ENCODE peak calls at places on chromosome 21, in five cellular contexts. B is kidney epithelial cell, C is astrocyte of the cerebellum, A is fibroblast of pulmonary artery, O is brain microvascular endothelial cell. P is an unnamed sample.

GRCh38 chr21:42704861-42705260 is 51.4 kb downstream of the PDE9A start:
- DNase-seq in O (no peak), C (no peak), B (no peak), A (no peak), P (no peak)

GRCh38 chr21:28089599-28090421 is 902.9 kb downstream of the LTN1 start:
- DNase-seq in A (no peak), O (no peak), C (no peak), B (no peak), P (no peak)

GRCh38 chr21:35491114-35491513 is 442.0 kb upstream of the RUNX1 start:
- DNase-seq in O (no peak), C (no peak), B (no peak), A (no peak), P (no peak)

GRCh38 chr21:46388206-46388880 is 64.4 kb downstream of the PCNT start:
- DNase-seq in O (no peak), A (no peak), C (no peak), B (no peak), P (no peak)

GRCh38 chr21:7916329-7917303 is 2604.8 kb upstream of the TPTE start:
- DNase-seq in B (no peak), O (no peak), A (no peak), C (no peak), P (no peak)

GRCh38 chr21:34674467-34674866 is 5.7 kb downstream of the CLIC6 start:
- DNase-seq in B (no peak), O (no peak), A (no peak), C (no peak), P (no peak)

GRCh38 chr21:45898781-45899180 is 82.8 kb upstream of the COL6A1 start:
- DNase-seq in O (no peak), B (no peak), C (no peak), A (no peak), P (no peak)

GRCh38 chr21:35206141-35207125 is 157.3 kb upstream of the RUNX1 start:
- DNase-seq in B (no peak), C (no peak), O (no peak), A (no peak), P (peak)

GRCh38 chr21:16633851-16634521 is 878.9 kb upstream of the CXADR start:
- DNase-seq in O (no peak), A (peak), C (no peak), B (no peak), P (no peak)

GRCh38 chr21:42460391-42461184 is 35.4 kb downstream of the RSPH1 start:
- DNase-seq in C (no peak), B (no peak), A (no peak), O (no peak), P (no peak)

GRCh38 chr21:45030637-45031218 is 43.7 kb upstream of the ADARB1 start:
- DNase-seq in C (no peak), A (no peak), O (no peak), B (no peak), P (no peak)

GRCh38 chr21:42026072-42026415 is 15.9 kb upstream of the ZBTB21 start:
- DNase-seq in B (no peak), O (no peak), C (no peak), A (no peak), P (no peak)

GRCh38 chr21:29499734-29500343 is 201.1 kb downstream of the BACH1 start:
- DNase-seq in A (peak), O (peak), B (no peak), C (no peak), P (no peak)

GRCh38 chr21:26177187-26177586 is 6.6 kb upstream of the APP start:
- DNase-seq in A (no peak), C (no peak), B (no peak), O (no peak), P (no peak)

GRCh38 chr21:26918318-26919065 is 48.4 kb downstream of the ADAMTS5 start:
- DNase-seq in O (peak), C (no peak), B (no peak), A (no peak), P (no peak)

GRCh38 chr21:31176080-31176551 is 137.8 kb upstream of the KRTAP19-8 start:
- DNase-seq in C (no peak), O (no peak), B (no peak), A (no peak), P (no peak)

GRCh38 chr21:25039461-25040380 is 567.6 kb downstream of the MRPL39 start:
- DNase-seq in C (peak), O (no peak), A (no peak), B (no peak), P (peak)

GRCh38 chr21:30676737-30677136 is 34.1 kb downstream of the KRTAP20-3 start:
- DNase-seq in O (no peak), B (no peak), A (no peak), C (no peak), P (no peak)

GRCh38 chr21:46040707-46041106 is 57.2 kb upstream of the COL6A2 start:
- DNase-seq in A (no peak), O (no peak), C (no peak), B (no peak), P (no peak)

GRCh38 chr21:42044871-42045495 is 26.1 kb upstream of the UMODL1 start:
- DNase-seq in C (no peak), A (no peak), O (no peak), B (no peak), P (no peak)

GRCh38 chr21:27519357-27519756 is 552.5 kb upstream of the ADAMTS5 start:
- DNase-seq in C (peak), B (no peak), A (peak), O (peak), P (no peak)

GRCh38 chr21:15005391-15005790 is 59.4 kb downstream of the NRIP1 start:
- DNase-seq in A (no peak), B (no peak), C (no peak), O (no peak), P (no peak)
- H3K4me3 ChIP-seq in A (no peak), B (no peak), C (no peak), O (peak), P (no peak)

DNA sequence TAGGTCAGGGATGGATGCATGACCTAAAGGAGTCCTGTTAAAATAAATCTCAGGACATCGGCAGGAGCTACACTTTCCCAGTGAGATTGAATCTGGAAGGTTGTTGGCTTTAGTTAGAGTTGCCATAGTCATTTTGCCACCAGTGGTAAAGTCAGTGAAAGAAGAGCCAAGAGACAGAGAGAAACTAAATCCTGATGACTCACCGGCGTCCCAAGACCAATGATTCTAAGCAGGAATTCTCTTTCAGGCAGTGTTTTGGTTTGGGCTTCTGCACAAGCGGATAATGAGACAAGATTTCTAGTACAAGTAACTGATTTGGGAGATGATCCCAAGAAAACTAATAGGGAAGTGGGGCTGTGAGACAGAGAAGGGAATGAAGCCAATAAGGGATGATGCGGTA is 88.8 kb upstream of the ETS2 start:
- DNase-seq in O (peak), C (no peak), A (no peak), B (no peak), P (no peak)
- H3K4me3 ChIP-seq in O (no peak), C (no peak), A (no peak), B (no peak), P (no peak)

GRCh38 chr21:32256873-32257620 is 21.8 kb downstream of the MIS18A start:
- DNase-seq in O (peak), A (peak), B (peak), C (peak), P (no peak)
- H3K4me3 ChIP-seq in O (no peak), A (no peak), B (no peak), C (no peak), P (no peak)

DNA sequence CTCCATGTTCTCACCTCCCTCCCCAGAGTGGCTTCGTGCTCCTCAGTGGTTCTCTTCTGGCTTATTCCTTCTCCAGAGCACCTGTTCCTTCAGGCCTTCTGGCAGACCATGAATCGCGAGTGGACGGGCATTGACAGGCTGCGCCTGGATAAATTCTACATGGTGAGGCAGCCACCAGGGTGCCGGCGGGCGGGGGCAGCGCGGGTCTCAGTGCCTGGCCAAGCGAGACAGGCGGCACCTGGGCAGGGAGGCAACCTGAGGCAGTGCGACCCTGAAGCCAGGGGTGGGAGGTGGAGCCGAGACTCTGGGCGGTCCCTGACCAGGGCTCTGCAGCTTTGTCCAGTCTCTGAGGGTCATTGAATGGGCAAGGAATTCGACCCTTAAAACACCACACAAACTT is 3.9 kb downstream of the RRP1 start:
- DNase-seq in C (no peak), B (no peak), O (no peak), A (no peak), P (no peak)
- H3K4me3 ChIP-seq in C (no peak), B (no peak), O (no peak), A (no peak), P (no peak)

GRCh38 chr21:36552458-36552800 is 72.5 kb upstream of the CLDN14 start:
- DNase-seq in O (no peak), A (no peak), B (no peak), C (no peak), P (no peak)

GRCh38 chr21:36553406-36553805 is 73.5 kb upstream of the CLDN14 start:
- DNase-seq in A (no peak), O (no peak), C (no peak), B (no peak), P (no peak)

GRCh38 chr21:36550761-36551160 is 70.8 kb upstream of the CLDN14 start:
- DNase-seq in O (no peak), C (no peak), B (no peak), A (no peak), P (no peak)

GRCh38 chr21:36551326-36551725 is 71.4 kb upstream of the CLDN14 start:
- DNase-seq in O (no peak), A (no peak), C (no peak), B (no peak), P (no peak)

DNA sequence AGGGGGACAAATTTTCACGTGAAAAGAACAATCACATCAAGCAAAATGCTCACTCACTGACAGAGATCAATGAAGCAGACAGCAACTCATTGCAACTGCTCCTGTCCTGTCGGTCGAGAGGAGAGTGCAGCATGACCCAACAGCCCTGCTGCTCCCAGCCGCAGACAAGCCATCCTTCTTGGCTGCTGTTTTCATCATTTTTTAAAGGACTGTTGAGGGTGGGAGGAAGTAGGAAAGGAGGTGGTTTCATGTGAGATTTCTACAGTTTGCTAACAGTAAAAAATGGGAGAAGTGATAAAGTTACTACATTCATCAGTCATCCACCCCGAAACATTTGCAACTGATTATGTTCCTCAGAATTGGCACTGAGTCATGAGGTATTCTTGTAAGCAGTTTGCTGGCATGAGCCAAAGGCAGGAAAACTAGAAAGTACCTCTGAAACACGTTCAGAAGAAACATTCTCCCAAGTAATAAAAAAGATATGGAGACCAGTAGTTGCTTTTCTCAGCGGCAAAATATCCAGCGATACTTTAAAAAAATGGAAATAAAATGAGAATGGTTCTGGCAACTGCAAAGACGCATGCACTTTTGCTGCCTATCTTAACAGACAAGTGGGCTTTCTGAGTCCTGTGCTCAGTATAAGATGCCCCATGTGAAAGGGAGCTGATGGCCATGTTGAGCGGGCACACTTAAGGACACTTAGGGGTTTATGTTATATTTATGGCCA is 72.0 kb upstream of the CLDN14 start:
- DNase-seq in A (peak), C (peak), B (no peak), O (no peak), P (no peak)
- H3K4me3 ChIP-seq in A (no peak), C (no peak), B (no peak), O (no peak), P (no peak)

DNA sequence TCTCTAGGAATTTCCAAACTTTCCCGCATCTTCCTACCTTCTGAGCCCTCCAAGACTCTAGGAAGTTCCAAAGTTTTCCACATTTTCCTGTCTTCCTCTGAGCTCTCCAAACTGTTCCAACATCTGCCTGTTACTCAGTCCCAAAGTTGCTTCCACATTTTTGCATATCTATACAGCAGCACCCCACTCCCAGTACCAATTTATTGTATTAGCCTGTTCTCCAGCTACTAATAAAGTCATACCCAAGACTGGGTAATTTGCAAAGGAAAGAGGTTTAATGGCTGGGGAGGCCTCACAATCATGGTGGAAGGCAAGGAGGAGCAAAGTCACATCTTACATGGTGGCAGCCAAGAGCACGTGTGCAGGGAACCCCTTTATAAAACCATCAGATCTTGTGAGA is 82.9 kb upstream of the DSCAM start:
- DNase-seq in O (no peak), C (no peak), B (no peak), A (no peak), P (no peak)
- H3K4me3 ChIP-seq in O (no peak), C (no peak), B (no peak), A (no peak), P (no peak)

DNA sequence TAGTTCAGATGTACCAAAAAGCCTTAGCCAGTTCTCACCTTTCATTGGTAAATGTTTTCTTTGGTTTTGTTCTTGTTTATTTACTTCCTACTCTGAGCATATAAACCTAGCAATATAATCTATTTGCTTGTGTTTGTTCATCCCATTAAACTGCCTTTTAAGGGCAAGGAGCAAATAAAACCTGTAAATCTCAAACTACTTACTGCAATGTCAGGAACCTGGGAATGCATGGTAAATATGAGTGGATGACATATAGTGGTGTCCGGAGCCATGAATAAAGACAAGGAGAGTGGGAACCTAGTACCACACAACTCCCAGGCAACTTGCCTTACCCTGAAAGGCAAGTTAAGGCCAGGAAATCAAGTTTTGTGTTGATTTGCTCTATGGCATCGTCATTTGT is 1133.8 kb upstream of the NCAM2 start:
- DNase-seq in B (no peak), A (no peak), C (no peak), O (no peak), P (no peak)
- H3K4me3 ChIP-seq in B (no peak), A (no peak), C (no peak), O (no peak), P (no peak)

GRCh38 chr21:33643658-33644311 is 1.5 kb downstream of the ITSN1 start:
- DNase-seq in O (no peak), B (no peak), C (no peak), A (peak), P (no peak)

GRCh38 chr21:33645730-33646129 is 3.4 kb downstream of the ITSN1 start:
- DNase-seq in C (no peak), B (no peak), A (no peak), O (no peak), P (no peak)

GRCh38 chr21:33642027-33642895 is at the start of gene ITSN1:
- DNase-seq in C (peak), O (peak), B (peak), A (peak), P (peak)

GRCh38 chr21:33642896-33643657 is 776 bp downstream of the ITSN1 start:
- DNase-seq in O (no peak), C (no peak), A (no peak), B (no peak), P (no peak)

DNA sequence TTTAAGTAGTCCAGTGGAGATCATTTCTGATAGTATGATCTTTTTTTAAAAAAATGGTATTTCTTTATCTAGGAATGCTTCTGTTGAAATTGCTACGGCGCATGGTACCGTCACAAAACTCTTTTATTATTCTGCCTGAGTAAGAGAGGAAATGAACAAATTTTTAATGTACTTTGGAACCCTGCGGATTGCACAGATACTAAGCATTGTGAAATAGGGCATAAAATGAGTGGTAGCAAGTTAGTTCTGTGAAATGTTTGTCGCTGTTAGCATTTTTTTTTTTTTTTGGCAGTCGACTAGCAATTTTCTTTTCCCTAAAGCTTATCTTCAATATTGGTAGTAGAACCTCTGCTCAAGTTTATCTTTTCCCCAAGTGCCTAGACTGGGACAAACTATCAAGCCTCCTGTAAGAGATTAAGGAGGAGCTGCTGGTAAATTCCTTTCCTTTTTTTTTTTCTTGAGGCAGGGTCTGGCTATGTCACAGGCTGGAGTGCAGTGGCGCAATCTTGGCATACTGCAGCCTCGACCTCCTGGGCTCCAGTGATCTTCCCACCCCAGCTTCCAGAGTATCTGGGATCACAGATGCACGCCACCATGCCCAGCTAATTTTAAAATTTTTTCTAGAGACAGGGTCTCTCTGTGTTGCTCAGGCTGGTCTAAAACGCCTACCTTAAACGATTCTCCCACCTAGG is 2.2 kb downstream of the ITSN1 start:
- DNase-seq in A (peak), O (peak), B (no peak), C (no peak), P (no peak)
- H3K4me3 ChIP-seq in A (peak), O (peak), B (peak), C (peak), P (no peak)